ENCODE peak calls at places on chromosomes 2 and 18, in nine cellular contexts. K, T, P, C, Z, X, N, A and H are unnamed samples.

GRCh38 chr2:86186431-86186830 is 8.8 kb downstream of the IMMT start:
- DNase-seq in K (no peak), T (no peak), P (no peak), C (no peak), Z (no peak), X (no peak), N (no peak), A (no peak), H (no peak)

GRCh38 chr2:147382322-147382948 is 462.4 kb upstream of the ACVR2A start:
- DNase-seq in K (no peak), T (no peak), P (no peak), C (no peak), Z (no peak), X (no peak), N (no peak), A (no peak), H (no peak)

GRCh38 chr2:106191511-106192016 is 2.5 kb downstream of the UXS1 start:
- DNase-seq in K (no peak), T (no peak), P (no peak), C (no peak), Z (no peak), X (no peak), N (no peak), A (peak), H (no peak)

GRCh38 chr2:3662239-3662638 is 4.2 kb downstream of the ALLC start:
- DNase-seq in K (peak), T (no peak), P (no peak), C (no peak), Z (no peak), X (no peak), N (no peak), A (no peak), H (no peak)

GRCh38 chr18:63443820-63444219 is 21.5 kb upstream of the VPS4B start:
- DNase-seq in K (no peak), T (no peak), P (no peak), C (no peak), Z (no peak), X (no peak), N (no peak), A (no peak), H (no peak)

GRCh38 chr2:152115952-152116351 is 17.1 kb upstream of the CACNB4 start:
- DNase-seq in K (no peak), T (no peak), P (peak), C (no peak), Z (no peak), X (no peak), N (no peak), A (peak), H (no peak)

GRCh38 chr2:27083410-27084296 is 2.9 kb upstream of the KHK start:
- DNase-seq in K (peak), T (no peak), P (no peak), C (no peak), Z (no peak), X (no peak), N (no peak), A (no peak), H (no peak)

GRCh38 chr2:190181066-190181681 is 118.6 kb upstream of the MSTN start:
- DNase-seq in K (no peak), T (no peak), P (no peak), C (no peak), Z (no peak), X (no peak), N (no peak), A (no peak), H (no peak)

GRCh38 chr18:45745817-45746461 is 22.0 kb downstream of the SLC14A1 start:
- DNase-seq in K (no peak), T (no peak), P (no peak), C (no peak), Z (no peak), X (peak), N (no peak), A (no peak), H (no peak)

GRCh38 chr2:112957511-112957910 is 20.3 kb upstream of the IL36G start:
- DNase-seq in K (no peak), T (no peak), P (peak), C (no peak), Z (no peak), X (no peak), N (no peak), A (peak), H (no peak)

GRCh38 chr2:147709655-147710054 is 135.2 kb upstream of the ACVR2A start:
- DNase-seq in K (no peak), T (no peak), P (no peak), C (no peak), Z (no peak), X (no peak), N (no peak), A (no peak), H (no peak)

GRCh38 chr2:218878941-218879761 is 1.5 kb upstream of the WNT10A start:
- DNase-seq in K (peak), T (no peak), P (no peak), C (no peak), Z (no peak), X (no peak), N (no peak), A (no peak), H (no peak)

GRCh38 chr2:129885735-129886134 is 93.7 kb upstream of the RAB6C start:
- DNase-seq in K (no peak), T (no peak), P (no peak), C (no peak), Z (no peak), X (no peak), N (no peak), A (no peak), H (no peak)

GRCh38 chr2:185947722-185948121 is 209.1 kb downstream of the FSIP2 start:
- DNase-seq in K (no peak), T (no peak), P (no peak), C (no peak), Z (no peak), X (no peak), N (no peak), A (no peak), H (no peak)

GRCh38 chr2:83067947-83068346 is 1391.1 kb downstream of the SUCLG1 start:
- DNase-seq in K (no peak), T (no peak), P (no peak), C (no peak), Z (no peak), X (no peak), N (no peak), A (peak), H (no peak)

GRCh38 chr18:62776066-62776570 is 60.8 kb downstream of the PHLPP1 start:
- DNase-seq in K (no peak), T (no peak), P (no peak), C (no peak), Z (no peak), X (peak), N (no peak), A (no peak), H (no peak)

GRCh38 chr2:239307921-239308620 is 92.7 kb downstream of the HDAC4 start:
- DNase-seq in K (no peak), T (no peak), P (no peak), C (no peak), Z (no peak), X (no peak), N (no peak), A (no peak), H (no peak)

GRCh38 chr2:189439342-189439741 is 1.9 kb upstream of the WDR75 start:
- DNase-seq in K (no peak), T (no peak), P (peak), C (no peak), Z (no peak), X (no peak), N (no peak), A (no peak), H (no peak)

GRCh38 chr2:113985554-113986397 is 95.9 kb downstream of the ACTR3 start:
- DNase-seq in K (no peak), T (no peak), P (no peak), C (no peak), Z (no peak), X (no peak), N (no peak), A (no peak), H (no peak)

GRCh38 chr2:46157966-46158310 is 139.3 kb upstream of the EPAS1 start:
- DNase-seq in K (no peak), T (no peak), P (no peak), C (no peak), Z (no peak), X (peak), N (no peak), A (no peak), H (no peak)

GRCh38 chr2:50401772-50402653 is 629.9 kb downstream of the NRXN1 start:
- DNase-seq in K (peak), T (peak), P (peak), C (no peak), Z (no peak), X (peak), N (peak), A (peak), H (peak)

GRCh38 chr2:136327162-136327852 is 209.4 kb upstream of the CXCR4 start:
- DNase-seq in K (no peak), T (no peak), P (peak), C (peak), Z (no peak), X (peak), N (peak), A (peak), H (no peak)

GRCh38 chr2:133157141-133157540 is 411.1 kb downstream of the NCKAP5 start:
- DNase-seq in K (no peak), T (no peak), P (no peak), C (no peak), Z (no peak), X (no peak), N (no peak), A (no peak), H (no peak)

GRCh38 chr2:70509565-70509964 is 44.1 kb downstream of the TGFA start:
- DNase-seq in K (no peak), T (no peak), P (peak), C (no peak), Z (no peak), X (no peak), N (no peak), A (no peak), H (no peak)

GRCh38 chr2:158300394-158300793 is 156.2 kb downstream of the CCDC148 start:
- DNase-seq in K (no peak), T (no peak), P (no peak), C (no peak), Z (no peak), X (no peak), N (no peak), A (no peak), H (no peak)

GRCh38 chr2:34549710-34550345 is 950.7 kb upstream of the FAM98A start:
- DNase-seq in K (no peak), T (no peak), P (no peak), C (no peak), Z (no peak), X (no peak), N (no peak), A (no peak), H (no peak)

GRCh38 chr2:96739051-96739632 is 722 bp downstream of the LMAN2L start:
- DNase-seq in K (no peak), T (no peak), P (no peak), C (no peak), Z (no peak), X (no peak), N (no peak), A (peak), H (no peak)

GRCh38 chr2:152034257-152034801 is 64.5 kb downstream of the CACNB4 start:
- DNase-seq in K (peak), T (no peak), P (no peak), C (no peak), Z (no peak), X (no peak), N (no peak), A (no peak), H (no peak)

GRCh38 chr2:138782378-138782777 is 2.2 kb upstream of the NXPH2 start:
- DNase-seq in K (no peak), T (no peak), P (no peak), C (no peak), Z (no peak), X (no peak), N (no peak), A (no peak), H (no peak)

GRCh38 chr2:64260817-64261216 is 116.6 kb upstream of the PELI1 start:
- DNase-seq in K (no peak), T (no peak), P (no peak), C (no peak), Z (peak), X (peak), N (peak), A (no peak), H (peak)

GRCh38 chr2:157355618-157356017 is 30.0 kb upstream of the ERMN start:
- DNase-seq in K (peak), T (no peak), P (peak), C (no peak), Z (no peak), X (peak), N (no peak), A (peak), H (no peak)

GRCh38 chr2:16625759-16626158 is 39.9 kb downstream of the CYRIA start:
- DNase-seq in K (no peak), T (no peak), P (no peak), C (no peak), Z (no peak), X (no peak), N (peak), A (peak), H (no peak)

GRCh38 chr2:180676520-180676919 is 303.9 kb upstream of the UBE2E3 start:
- DNase-seq in K (no peak), T (no peak), P (no peak), C (no peak), Z (no peak), X (no peak), N (no peak), A (no peak), H (no peak)

GRCh38 chr18:12373771-12374116 is 3.3 kb downstream of the AFG3L2 start:
- DNase-seq in K (no peak), T (no peak), P (no peak), C (no peak), Z (no peak), X (no peak), N (no peak), A (no peak), H (no peak)

GRCh38 chr2:160298960-160299359 is 98.9 kb upstream of the ITGB6 start:
- DNase-seq in K (no peak), T (no peak), P (peak), C (no peak), Z (no peak), X (peak), N (no peak), A (peak), H (no peak)

GRCh38 chr2:3488768-3489448 is 30.4 kb downstream of the ADI1 start:
- DNase-seq in K (peak), T (no peak), P (no peak), C (no peak), Z (peak), X (no peak), N (no peak), A (peak), H (no peak)